ENCODE peak calls at places on chromosomes 11 and 22, in six cellular contexts. K is GM23338, S is NCI-H510A treated with DMSO at 0.1 percent for 48 hours, J is RCC 7860, E is T-cell, L is NAMALWA. H is an unnamed sample.

GRCh38 chr11:64762277-64762915 is 2.6 kb upstream of the PYGM start:
- DNase-seq in K (peak), S (no peak), J (no peak), E (no peak), L (peak), H (no peak)

GRCh38 chr11:127334466-127334865 is 333.9 kb upstream of the KIRREL3 start:
- DNase-seq in K (peak), S (no peak), J (no peak), E (no peak), L (no peak), H (no peak)

GRCh38 chr11:133947298-133947905 is 9.4 kb downstream of the IGSF9B start:
- DNase-seq in K (peak), S (peak), J (no peak), E (peak), L (peak), H (peak)

GRCh38 chr22:45262931-45263789 is 21.6 kb upstream of the UPK3A start:
- DNase-seq in K (no peak), S (peak), J (no peak), E (no peak), L (peak), H (peak)

GRCh38 chr11:88231894-88232482 is 56.7 kb upstream of the RAB38 start:
- DNase-seq in K (peak), S (peak), J (peak), E (no peak), L (peak), H (peak)

GRCh38 chr22:28208036-28208435 is 289.0 kb upstream of the PITPNB start:
- DNase-seq in K (no peak), S (no peak), J (no peak), E (no peak), L (no peak), H (peak)

GRCh38 chr11:73929388-73929787 is 21.4 kb upstream of the DNAJB13 start:
- DNase-seq in K (no peak), S (no peak), J (no peak), E (no peak), L (no peak), H (no peak)

GRCh38 chr11:19938051-19938856 is 222.0 kb downstream of the DBX1 start:
- DNase-seq in K (peak), S (peak), J (peak), E (peak), L (peak), H (peak)

GRCh38 chr11:13681470-13681869 is 13.0 kb downstream of the FAR1 start:
- DNase-seq in K (no peak), S (no peak), J (no peak), E (no peak), L (no peak), H (no peak)